ENCODE peak calls at places on chromosome X, in ten cellular contexts. P, L, A, U, O, N, D, Y, G and S are unnamed samples.

GRCh38 chrX:49037883-49038475 is 5.2 kb downstream of the TFE3 start:
- DNase-seq in Y (peak), A (no peak), D (no peak), G (peak), O (no peak), N (no peak), U (no peak), L (no peak), P (no peak), S (no peak)

GRCh38 chrX:82589410-82589809 is 918.7 kb upstream of the POU3F4 start:
- DNase-seq in L (no peak), N (no peak), G (peak), U (no peak), P (no peak), O (no peak), A (no peak), D (no peak), Y (peak), S (no peak)

GRCh38 chrX:40108084-40108958 is 10.6 kb upstream of the BCOR start:
- DNase-seq in N (no peak), D (no peak), O (peak), L (no peak), U (peak), P (peak), A (no peak), Y (peak), G (no peak), S (no peak)

GRCh38 chrX:70436380-70436779 is 8.3 kb upstream of the DLG3 start:
- DNase-seq in D (no peak), P (no peak), N (no peak), G (no peak), A (no peak), O (no peak), U (peak), L (no peak), Y (peak), S (no peak)

GRCh38 chrX:150813922-150814321 is 84.5 kb downstream of the CD99L2 start:
- DNase-seq in A (no peak), U (no peak), O (no peak), D (no peak), N (no peak), Y (no peak), G (no peak), L (no peak), P (no peak), S (no peak)

GRCh38 chrX:138638996-138639395 is 72.5 kb downstream of the FGF13 start:
- DNase-seq in Y (peak), D (no peak), G (peak), U (no peak), N (no peak), P (no peak), O (no peak), L (no peak), A (no peak), S (no peak)

GRCh38 chrX:70479197-70479969 is 34.7 kb downstream of the DLG3 start:
- DNase-seq in D (no peak), A (no peak), O (no peak), G (peak), U (no peak), P (peak), N (no peak), L (no peak), Y (peak), S (no peak)

GRCh38 chrX:48592971-48593370 is 4.3 kb upstream of the WDR13 start:
- DNase-seq in Y (no peak), G (no peak), P (peak), U (no peak), O (no peak), D (no peak), A (no peak), N (no peak), L (no peak), S (no peak)

GRCh38 chrX:42530027-42530426 is 247.9 kb downstream of the PPP1R2C start:
- DNase-seq in P (no peak), N (no peak), D (no peak), L (no peak), Y (peak), G (peak), O (no peak), U (peak), A (no peak), S (no peak)

GRCh38 chrX:84168095-84168494 is 19.9 kb downstream of the RPS6KA6 start:
- DNase-seq in D (no peak), A (no peak), L (no peak), U (no peak), G (peak), P (peak), N (no peak), Y (peak), O (no peak), S (no peak)

GRCh38 chrX:31629195-31629594 is 557.4 kb upstream of the FTHL17 start:
- DNase-seq in Y (no peak), A (no peak), U (no peak), N (no peak), L (no peak), G (no peak), O (no peak), D (no peak), P (no peak), S (no peak)

GRCh38 chrX:9885150-9885549 is 82.0 kb upstream of the CLDN34 start:
- DNase-seq in G (peak), L (no peak), O (peak), Y (peak), U (peak), N (peak), A (no peak), D (no peak), P (peak), S (peak)

GRCh38 chrX:95764972-95765451 is 919.6 kb upstream of the DIAPH2 start:
- DNase-seq in Y (peak), U (peak), A (no peak), D (peak), P (peak), L (no peak), O (peak), N (no peak), G (peak), S (no peak)

GRCh38 chrX:98077440-98077839 is 1193.7 kb downstream of the RPA4 start:
- DNase-seq in U (no peak), N (no peak), Y (no peak), P (no peak), D (no peak), G (no peak), A (no peak), L (no peak), O (no peak), S (no peak)

GRCh38 chrX:20159811-20160385 is 18.3 kb upstream of the EIF1AX start:
- DNase-seq in N (no peak), P (no peak), G (no peak), A (no peak), U (no peak), D (no peak), O (no peak), Y (no peak), L (no peak), S (no peak)
- H3K27ac ChIP-seq in N (no peak), P (no peak), G (no peak), A (no peak), U (no peak), D (no peak), O (no peak), Y (no peak), L (no peak), S (no peak)

GRCh38 chrX:78388663-78389062 is 61.3 kb upstream of the CYSLTR1 start:
- DNase-seq in D (no peak), A (no peak), U (no peak), N (no peak), L (no peak), Y (no peak), P (no peak), G (no peak), O (no peak), S (no peak)

GRCh38 chrX:78384486-78384885 is 57.1 kb upstream of the CYSLTR1 start:
- DNase-seq in G (no peak), D (no peak), N (no peak), Y (no peak), P (no peak), L (no peak), A (no peak), O (no peak), U (no peak), S (no peak)

GRCh38 chrX:78383594-78383993 is 56.2 kb upstream of the CYSLTR1 start:
- DNase-seq in O (no peak), P (no peak), U (no peak), A (no peak), D (no peak), G (no peak), N (no peak), L (no peak), Y (no peak), S (no peak)

GRCh38 chrX:78387364-78387763 is 60.0 kb upstream of the CYSLTR1 start:
- DNase-seq in P (no peak), L (no peak), U (no peak), Y (no peak), D (no peak), G (no peak), N (no peak), O (no peak), A (no peak), S (no peak)
- H3K27ac ChIP-seq in P (no peak), L (no peak), U (no peak), Y (no peak), D (no peak), G (no peak), N (no peak), O (no peak), A (no peak), S (no peak)

DNA sequence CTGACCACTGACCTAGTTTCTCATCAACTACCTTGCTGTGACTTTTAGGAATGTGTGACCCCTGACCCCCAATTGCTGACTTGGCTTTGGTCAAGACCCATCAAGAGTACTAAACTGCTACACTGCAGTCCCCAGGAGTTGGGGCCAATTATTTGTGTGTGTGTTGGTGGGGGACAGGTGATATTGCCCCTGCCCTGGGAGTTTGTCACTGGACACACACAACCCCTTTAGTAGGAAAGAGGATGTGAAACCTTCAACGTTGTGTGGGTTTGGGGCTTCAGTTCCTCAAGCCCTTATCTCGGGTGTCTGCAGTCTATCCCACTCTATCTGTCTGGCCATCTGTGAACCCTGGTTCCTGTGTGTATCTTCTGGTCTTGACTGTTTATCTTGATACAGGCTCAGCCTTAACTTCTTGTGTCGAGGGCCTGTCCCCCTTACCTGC is 6.5 kb downstream of the SASH3 start:
- DNase-seq in G (no peak), P (no peak), O (no peak), U (no peak), Y (no peak), L (no peak), D (no peak), A (peak), N (no peak), S (no peak)
- H3K27ac ChIP-seq in G (no peak), P (no peak), O (no peak), U (no peak), Y (no peak), L (no peak), D (no peak), A (peak), N (no peak), S (peak)

GRCh38 chrX:154083134-154083517 is 14.4 kb downstream of the MECP2 start:
- DNase-seq in D (no peak), G (no peak), P (peak), Y (no peak), A (no peak), N (no peak), U (no peak), O (no peak), L (no peak), S (no peak)
- H3K27ac ChIP-seq in D (no peak), G (no peak), P (peak), Y (no peak), A (no peak), N (peak), U (peak), O (no peak), L (peak), S (no peak)

DNA sequence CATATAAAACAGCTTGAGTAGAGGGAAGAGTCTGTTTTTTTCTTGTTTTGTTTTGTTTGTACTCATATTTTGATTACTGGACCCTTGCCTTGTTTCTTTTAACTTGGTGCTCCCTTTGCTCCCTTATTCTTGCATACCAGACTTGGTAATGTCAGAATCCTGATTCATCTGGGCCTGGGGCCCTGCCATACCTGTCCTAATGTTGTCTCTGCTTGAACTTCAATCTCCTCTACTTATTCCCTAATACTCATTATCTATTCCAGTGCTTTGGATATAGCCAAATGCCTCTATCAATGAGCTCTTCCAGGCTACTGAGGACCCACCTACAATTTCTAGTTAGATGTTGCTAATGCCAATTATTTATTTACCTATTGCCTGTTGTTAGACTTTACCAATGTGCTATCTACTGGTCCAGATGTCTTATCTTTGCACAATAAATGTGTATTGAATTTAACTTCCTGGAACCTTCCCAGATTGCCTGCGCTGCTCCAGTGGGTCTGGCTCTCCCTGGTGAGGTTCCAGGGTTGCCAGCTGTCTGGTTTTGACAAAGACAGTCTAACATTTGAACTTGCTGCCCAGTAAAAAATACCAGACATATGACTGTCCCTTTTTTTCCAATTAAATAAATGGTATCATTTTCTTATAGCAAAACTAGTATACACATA is 64.4 kb upstream of the ACSL4 start:
- DNase-seq in D (no peak), O (no peak), A (no peak), N (no peak), L (no peak), U (no peak), P (peak), G (no peak), Y (peak), S (no peak)
- H3K27ac ChIP-seq in D (no peak), O (no peak), A (no peak), N (no peak), L (no peak), U (no peak), P (no peak), G (no peak), Y (no peak), S (no peak)

GRCh38 chrX:23888887-23889501 is 18.7 kb downstream of the APOO start:
- DNase-seq in O (no peak), U (no peak), P (no peak), G (peak), L (no peak), D (no peak), Y (peak), N (no peak), A (no peak), S (no peak)
- H3K27ac ChIP-seq in O (no peak), U (no peak), P (no peak), G (peak), L (no peak), D (no peak), Y (no peak), N (no peak), A (no peak), S (no peak)

GRCh38 chrX:77167993-77168392 is 279.2 kb upstream of the FGF16 start:
- DNase-seq in Y (no peak), L (no peak), O (no peak), N (no peak), A (no peak), G (no peak), U (no peak), D (no peak), P (peak), S (no peak)
- H3K27ac ChIP-seq in Y (no peak), L (no peak), O (no peak), N (no peak), A (no peak), G (no peak), U (no peak), D (no peak), P (no peak), S (no peak)